ENCODE peak calls at places on chromosomes 12 and 14, in seven cellular contexts. One of them, this sample, is unnamed.

GRCh38 chr14:96108061-96108795 is 69.1 kb downstream of the C14orf132 start:
- DNase-seq in tibial artery: no peak
- DNase-seq in RWPE1: no peak
- DNase-seq in CD8-positive, alpha-beta T cell: peak
- DNase-seq in upper lobe of left lung: no peak
- DNase-seq in AG04450: no peak
- DNase-seq in A549: no peak
- DNase-seq in this sample: no peak

GRCh38 chr14:25049559-25050493 is at the start of gene STXBP6:
- DNase-seq in AG04450: no peak
- DNase-seq in CD8-positive, alpha-beta T cell: no peak
- DNase-seq in tibial artery: peak
- DNase-seq in upper lobe of left lung: peak
- DNase-seq in RWPE1: peak
- DNase-seq in A549: peak
- DNase-seq in this sample: no peak

GRCh38 chr14:88856786-88857366 is 32.4 kb downstream of the TTC8 start:
- DNase-seq in RWPE1: no peak
- DNase-seq in tibial artery: no peak
- DNase-seq in CD8-positive, alpha-beta T cell: no peak
- DNase-seq in AG04450: no peak
- DNase-seq in A549: no peak
- DNase-seq in upper lobe of left lung: no peak
- DNase-seq in this sample: no peak

GRCh38 chr12:49557917-49558215 is 10.1 kb downstream of the MCRS1 start:
- DNase-seq in AG04450: no peak
- DNase-seq in A549: peak
- DNase-seq in upper lobe of left lung: no peak
- DNase-seq in CD8-positive, alpha-beta T cell: no peak
- DNase-seq in tibial artery: no peak
- DNase-seq in RWPE1: no peak
- DNase-seq in this sample: no peak

GRCh38 chr14:42110167-42110566 is 503.5 kb downstream of the LRFN5 start:
- DNase-seq in A549: peak
- DNase-seq in upper lobe of left lung: no peak
- DNase-seq in tibial artery: no peak
- DNase-seq in AG04450: peak
- DNase-seq in CD8-positive, alpha-beta T cell: no peak
- DNase-seq in RWPE1: peak
- DNase-seq in this sample: no peak

GRCh38 chr12:14775652-14776020 is 27.6 kb downstream of the WBP11 start:
- DNase-seq in tibial artery: no peak
- DNase-seq in upper lobe of left lung: no peak
- DNase-seq in AG04450: no peak
- DNase-seq in RWPE1: no peak
- DNase-seq in CD8-positive, alpha-beta T cell: no peak
- DNase-seq in A549: no peak
- DNase-seq in this sample: no peak

GRCh38 chr14:89634037-89634436 is 217.0 kb upstream of the FOXN3 start:
- DNase-seq in upper lobe of left lung: no peak
- DNase-seq in AG04450: no peak
- DNase-seq in A549: no peak
- DNase-seq in tibial artery: no peak
- DNase-seq in CD8-positive, alpha-beta T cell: no peak
- DNase-seq in RWPE1: no peak
- DNase-seq in this sample: no peak

GRCh38 chr12:107200394-107200793 is 107.0 kb upstream of the CRY1 start:
- DNase-seq in CD8-positive, alpha-beta T cell: no peak
- DNase-seq in AG04450: peak
- DNase-seq in upper lobe of left lung: no peak
- DNase-seq in RWPE1: peak
- DNase-seq in tibial artery: no peak
- DNase-seq in A549: peak
- DNase-seq in this sample: no peak

GRCh38 chr12:56257491-56258067 is 605 bp downstream of the ANKRD52 start:
- DNase-seq in A549: peak
- DNase-seq in tibial artery: no peak
- DNase-seq in RWPE1: peak
- DNase-seq in CD8-positive, alpha-beta T cell: no peak
- DNase-seq in AG04450: no peak
- DNase-seq in upper lobe of left lung: no peak
- DNase-seq in this sample: no peak
- TF ChIP-seq CTCF in A549: peak
- TF ChIP-seq CTCF in tibial artery: no peak
- TF ChIP-seq CTCF in RWPE1: no peak
- TF ChIP-seq CTCF in CD8-positive, alpha-beta T cell: no peak
- TF ChIP-seq CTCF in AG04450: no peak
- TF ChIP-seq CTCF in upper lobe of left lung: no peak
- TF ChIP-seq CTCF in this sample: no peak

DNA sequence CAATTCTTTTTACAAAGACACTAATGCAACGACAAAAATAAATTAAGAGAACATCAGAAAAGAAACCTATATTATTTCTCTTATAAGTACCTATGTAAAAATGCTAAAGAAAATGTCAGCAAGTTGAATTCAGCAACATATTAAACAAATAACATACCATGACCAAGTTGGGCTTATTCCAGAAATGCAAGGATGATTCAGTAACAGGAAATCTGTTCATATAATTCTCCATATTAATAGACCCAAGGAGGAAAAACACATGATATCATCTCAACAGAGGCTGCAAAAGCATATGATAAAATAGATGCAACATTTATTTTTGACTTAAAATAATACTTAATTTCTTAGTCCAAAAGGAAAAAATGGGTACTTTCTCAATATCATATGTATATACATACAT is 25.1 kb upstream of the GPHB5 start:
- DNase-seq in AG04450: no peak
- DNase-seq in RWPE1: no peak
- DNase-seq in A549: no peak
- DNase-seq in tibial artery: no peak
- DNase-seq in CD8-positive, alpha-beta T cell: no peak
- DNase-seq in upper lobe of left lung: no peak
- DNase-seq in this sample: no peak
- H3K27ac ChIP-seq in AG04450: no peak
- H3K27ac ChIP-seq in RWPE1: no peak
- H3K27ac ChIP-seq in A549: no peak
- H3K27ac ChIP-seq in tibial artery: no peak
- H3K27ac ChIP-seq in CD8-positive, alpha-beta T cell: no peak
- H3K27ac ChIP-seq in upper lobe of left lung: no peak
- H3K27ac ChIP-seq in this sample: no peak

GRCh38 chr14:77126074-77126325 is 15.6 kb downstream of the ZDHHC22 start:
- DNase-seq in A549: no peak
- DNase-seq in tibial artery: no peak
- DNase-seq in CD8-positive, alpha-beta T cell: no peak
- DNase-seq in upper lobe of left lung: no peak
- DNase-seq in AG04450: no peak
- DNase-seq in RWPE1: no peak
- DNase-seq in this sample: no peak

GRCh38 chr14:77124345-77125274 is 17.0 kb downstream of the ZDHHC22 start:
- DNase-seq in upper lobe of left lung: peak
- DNase-seq in RWPE1: no peak
- DNase-seq in A549: peak
- DNase-seq in AG04450: no peak
- DNase-seq in tibial artery: no peak
- DNase-seq in CD8-positive, alpha-beta T cell: peak
- DNase-seq in this sample: no peak

GRCh38 chr14:77123381-77124344 is 17.9 kb downstream of the ZDHHC22 start:
- DNase-seq in AG04450: no peak
- DNase-seq in A549: no peak
- DNase-seq in upper lobe of left lung: no peak
- DNase-seq in RWPE1: peak
- DNase-seq in CD8-positive, alpha-beta T cell: no peak
- DNase-seq in tibial artery: no peak
- DNase-seq in this sample: no peak

GRCh38 chr14:77126461-77126990 is 15.1 kb downstream of the ZDHHC22 start:
- DNase-seq in AG04450: no peak
- DNase-seq in A549: no peak
- DNase-seq in tibial artery: no peak
- DNase-seq in upper lobe of left lung: no peak
- DNase-seq in RWPE1: no peak
- DNase-seq in CD8-positive, alpha-beta T cell: no peak
- DNase-seq in this sample: no peak

DNA sequence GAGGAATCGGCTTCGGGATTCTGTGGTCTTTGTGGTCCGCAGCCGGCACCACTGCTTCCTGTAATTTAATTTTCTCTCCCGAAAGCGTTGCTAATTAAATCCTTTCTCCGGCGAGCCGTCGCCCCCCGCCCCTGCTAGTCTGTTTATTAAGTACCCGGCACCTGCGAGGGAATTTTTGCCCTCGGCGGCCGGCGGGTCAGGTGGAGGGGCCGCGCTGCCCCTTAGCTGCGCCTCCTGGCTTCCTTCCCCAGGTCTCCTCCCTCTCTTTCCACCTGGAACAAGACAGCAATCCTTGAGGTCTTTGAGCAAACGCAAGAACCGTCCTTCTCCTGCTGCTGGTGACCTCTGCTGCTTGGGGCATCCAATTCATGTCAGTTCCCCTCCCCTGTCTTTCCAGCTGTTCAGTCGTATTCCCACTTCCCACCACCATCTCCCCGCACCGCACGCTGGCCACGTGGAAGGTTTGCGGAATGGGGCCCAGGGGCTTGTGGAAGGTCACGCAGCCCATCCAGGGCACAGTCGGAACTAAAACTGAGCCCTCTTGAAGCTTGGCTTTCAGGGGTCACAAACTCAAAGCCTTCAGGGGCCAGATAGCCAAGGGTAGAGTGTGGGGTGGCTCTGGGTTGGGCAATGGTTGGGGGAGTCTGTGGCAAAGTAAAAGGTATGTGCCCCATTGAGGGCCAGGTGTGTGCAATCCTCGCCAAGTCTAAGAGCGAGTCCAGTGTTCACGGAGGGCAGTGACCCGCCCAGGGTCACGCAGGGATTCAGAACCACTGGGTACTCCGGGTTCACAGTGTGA is 16.1 kb downstream of the ZDHHC22 start:
- DNase-seq in AG04450: no peak
- DNase-seq in A549: no peak
- DNase-seq in RWPE1: no peak
- DNase-seq in upper lobe of left lung: no peak
- DNase-seq in tibial artery: no peak
- DNase-seq in CD8-positive, alpha-beta T cell: no peak
- DNase-seq in this sample: no peak
- TF ChIP-seq CTCF in AG04450: no peak
- TF ChIP-seq CTCF in A549: peak
- TF ChIP-seq CTCF in RWPE1: peak
- TF ChIP-seq CTCF in upper lobe of left lung: no peak
- TF ChIP-seq CTCF in tibial artery: no peak
- TF ChIP-seq CTCF in CD8-positive, alpha-beta T cell: peak
- TF ChIP-seq CTCF in this sample: peak

GRCh38 chr14:20613094-20614037 is 22.2 kb upstream of the RNASE12 start:
- DNase-seq in A549: peak
- DNase-seq in RWPE1: peak
- DNase-seq in upper lobe of left lung: peak
- DNase-seq in CD8-positive, alpha-beta T cell: peak
- DNase-seq in tibial artery: peak
- DNase-seq in AG04450: peak
- DNase-seq in this sample: peak
- H3K27ac ChIP-seq in A549: peak
- H3K27ac ChIP-seq in RWPE1: peak
- H3K27ac ChIP-seq in upper lobe of left lung: peak
- H3K27ac ChIP-seq in CD8-positive, alpha-beta T cell: no peak
- H3K27ac ChIP-seq in tibial artery: peak
- H3K27ac ChIP-seq in AG04450: peak
- H3K27ac ChIP-seq in this sample: peak

DNA sequence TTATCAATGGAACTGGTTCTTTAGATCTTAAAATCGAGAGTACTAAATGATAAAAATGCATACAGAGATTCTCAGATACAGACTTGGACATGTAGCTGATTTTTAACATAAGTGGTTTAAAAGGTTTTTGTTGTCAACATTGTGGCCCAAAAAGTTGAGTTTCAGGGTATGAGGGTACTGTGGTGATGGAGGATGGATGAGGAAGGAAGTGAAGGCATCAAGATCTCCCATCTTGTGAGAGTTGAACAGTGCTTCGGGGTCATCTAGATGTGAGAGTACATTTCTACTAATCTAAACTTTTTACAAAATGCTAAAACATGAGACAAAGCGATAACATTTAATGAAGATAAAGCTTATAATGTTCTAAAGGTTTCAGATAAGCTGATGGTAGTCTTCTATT is 452.6 kb downstream of the PCNX1 start:
- DNase-seq in upper lobe of left lung: no peak
- DNase-seq in A549: no peak
- DNase-seq in tibial artery: no peak
- DNase-seq in CD8-positive, alpha-beta T cell: no peak
- DNase-seq in RWPE1: no peak
- DNase-seq in AG04450: no peak
- DNase-seq in this sample: no peak
- TF ChIP-seq CTCF in upper lobe of left lung: no peak
- TF ChIP-seq CTCF in A549: no peak
- TF ChIP-seq CTCF in tibial artery: no peak
- TF ChIP-seq CTCF in CD8-positive, alpha-beta T cell: no peak
- TF ChIP-seq CTCF in RWPE1: no peak
- TF ChIP-seq CTCF in AG04450: no peak
- TF ChIP-seq CTCF in this sample: no peak

GRCh38 chr12:84632556-84632955 is 280.0 kb downstream of the SLC6A15 start:
- DNase-seq in upper lobe of left lung: no peak
- DNase-seq in CD8-positive, alpha-beta T cell: no peak
- DNase-seq in tibial artery: no peak
- DNase-seq in RWPE1: no peak
- DNase-seq in A549: no peak
- DNase-seq in AG04450: no peak
- DNase-seq in this sample: no peak

GRCh38 chr12:84624601-84625000 is 288.0 kb downstream of the SLC6A15 start:
- DNase-seq in RWPE1: no peak
- DNase-seq in A549: no peak
- DNase-seq in AG04450: no peak
- DNase-seq in tibial artery: no peak
- DNase-seq in upper lobe of left lung: no peak
- DNase-seq in CD8-positive, alpha-beta T cell: no peak
- DNase-seq in this sample: no peak

DNA sequence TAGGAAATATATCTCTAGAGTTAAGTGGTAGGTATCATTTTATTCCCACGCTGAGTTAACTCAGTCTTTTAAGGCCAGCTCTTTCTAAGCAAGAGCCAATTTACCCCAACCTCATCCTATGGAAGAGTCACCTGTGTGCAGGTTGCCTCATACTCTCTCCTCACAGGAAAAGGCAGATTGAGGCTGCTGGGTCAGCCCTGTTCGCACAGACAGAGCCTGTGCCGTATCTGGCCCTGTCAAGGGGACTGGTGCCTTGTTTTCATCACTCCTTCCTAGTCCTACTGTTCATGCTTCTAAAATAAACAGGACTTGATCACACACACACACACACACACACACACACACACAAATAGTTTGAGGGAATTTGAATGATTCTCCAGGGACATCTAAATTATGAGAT is 285.0 kb downstream of the SLC6A15 start:
- DNase-seq in AG04450: no peak
- DNase-seq in upper lobe of left lung: no peak
- DNase-seq in CD8-positive, alpha-beta T cell: no peak
- DNase-seq in RWPE1: no peak
- DNase-seq in tibial artery: no peak
- DNase-seq in A549: no peak
- DNase-seq in this sample: no peak
- H3K27ac ChIP-seq in AG04450: no peak
- H3K27ac ChIP-seq in upper lobe of left lung: no peak
- H3K27ac ChIP-seq in CD8-positive, alpha-beta T cell: no peak
- H3K27ac ChIP-seq in RWPE1: no peak
- H3K27ac ChIP-seq in tibial artery: no peak
- H3K27ac ChIP-seq in A549: no peak
- H3K27ac ChIP-seq in this sample: no peak

DNA sequence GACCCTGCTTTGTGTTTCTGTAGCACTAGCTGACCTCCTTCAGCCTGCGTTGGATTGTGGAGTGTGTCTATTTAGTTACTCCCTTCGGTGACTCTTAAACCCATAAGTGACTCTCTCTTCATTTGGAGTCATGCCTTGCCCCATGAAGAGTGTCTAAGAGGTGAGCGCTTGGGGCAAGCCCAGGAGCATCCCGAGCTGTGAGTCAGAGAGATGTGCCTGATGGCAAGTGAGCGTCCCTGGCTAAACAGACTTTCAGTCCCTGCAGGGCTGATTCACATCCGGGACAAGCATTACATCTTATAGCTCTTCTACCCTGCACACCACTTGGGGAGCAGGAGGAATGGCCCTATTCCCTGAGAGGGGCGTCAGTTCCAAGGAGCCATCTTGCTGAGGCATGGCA is 24.3 kb upstream of the ATF1 start:
- DNase-seq in A549: no peak
- DNase-seq in RWPE1: no peak
- DNase-seq in CD8-positive, alpha-beta T cell: no peak
- DNase-seq in AG04450: no peak
- DNase-seq in upper lobe of left lung: no peak
- DNase-seq in tibial artery: no peak
- DNase-seq in this sample: no peak
- TF ChIP-seq CTCF in A549: no peak
- TF ChIP-seq CTCF in RWPE1: no peak
- TF ChIP-seq CTCF in CD8-positive, alpha-beta T cell: no peak
- TF ChIP-seq CTCF in AG04450: no peak
- TF ChIP-seq CTCF in upper lobe of left lung: no peak
- TF ChIP-seq CTCF in tibial artery: no peak
- TF ChIP-seq CTCF in this sample: no peak